ENCODE peak calls at places on chromosomes 3 and 15, in seven cellular contexts. F is CD4-positive, alpha-beta memory T cell; K is naive thymus-derived CD4-positive, alpha-beta T cell; G is stomach; E is upper lobe of left lung; V is heart left ventricle; X is SK-N-SH. W is an unnamed sample.
A peak's percentile ranks its signal among the peaks of the same experiment; 100 is the strongest.

GRCh38 chr3:158912621-158913020 is 110.8 kb downstream of the MFSD1 start:
- DNase-seq in E (no peak), K (no peak), X (no peak), G (no peak), F (no peak), V (no peak), W (no peak)

GRCh38 chr3:100797921-100798491 is 88.7 kb downstream of the TFG start:
- DNase-seq in G (no peak), X (no peak), F (no peak), V (no peak), E (no peak), K (no peak), W (no peak)

GRCh38 chr3:79329154-79329553 is 438.6 kb downstream of the ROBO1 start:
- DNase-seq in X (no peak), E (no peak), V (no peak), K (no peak), G (no peak), F (no peak), W (no peak)

GRCh38 chr3:11784962-11785361 is 61.7 kb downstream of the TAMM41 start:
- DNase-seq in E (no peak), X (peak; percentile 39), G (no peak), F (peak; percentile 45), V (no peak), K (no peak), W (no peak)

GRCh38 chr15:45529613-45530012 is 7.1 kb upstream of the SLC30A4 start:
- DNase-seq in F (no peak), K (no peak), X (no peak), V (peak; percentile 28), G (no peak), E (no peak), W (no peak)

GRCh38 chr3:166445865-166446264 is 608.6 kb upstream of the BCHE start:
- DNase-seq in F (no peak), E (no peak), K (no peak), G (no peak), X (no peak), V (no peak), W (no peak)

GRCh38 chr3:156483961-156484787 is 70.7 kb downstream of the SSR3 start:
- DNase-seq in E (peak; percentile 30), V (no peak), F (peak; percentile 58), K (peak; percentile 35), G (no peak), X (no peak), W (peak; percentile 19)

GRCh38 chr3:13792512-13793347 is 87.1 kb downstream of the WNT7A start:
- DNase-seq in G (no peak), K (no peak), E (no peak), X (peak; percentile 46), F (no peak), V (no peak), W (no peak)

GRCh38 chr3:36988336-36988735 is 4.6 kb downstream of the EPM2AIP1 start:
- DNase-seq in K (no peak), G (no peak), F (peak; percentile 37), X (no peak), E (no peak), V (no peak), W (no peak)

GRCh38 chr15:68187559-68187958 is 17.6 kb downstream of the CALML4 start:
- DNase-seq in X (peak; percentile 74), V (peak; percentile 69), K (no peak), F (no peak), E (no peak), G (peak; percentile 68), W (no peak)

GRCh38 chr15:101028772-101029438 is 109.7 kb downstream of the LRRK1 start:
- DNase-seq in E (no peak), V (no peak), K (peak; percentile 19), G (peak; percentile 14), X (no peak), F (no peak), W (no peak)

GRCh38 chr3:193207874-193208273 is 33.1 kb upstream of the PLAAT1 start:
- DNase-seq in X (no peak), G (no peak), E (no peak), K (no peak), F (no peak), V (no peak), W (no peak)

GRCh38 chr3:159748408-159748807 is 240.2 kb upstream of the IL12A start:
- DNase-seq in X (no peak), G (no peak), K (no peak), F (no peak), E (no peak), V (no peak), W (no peak)

GRCh38 chr3:88057650-88058321 is 1.0 kb downstream of the CGGBP1 start:
- DNase-seq in G (no peak), K (no peak), F (no peak), V (no peak), X (no peak), E (no peak), W (no peak)

GRCh38 chr3:141020139-141020940 is 30.8 kb upstream of the SPSB4 start:
- DNase-seq in K (no peak), V (no peak), F (no peak), E (no peak), X (no peak), G (no peak), W (no peak)

GRCh38 chr15:31235298-31236183 is 91.1 kb upstream of the KLF13 start:
- DNase-seq in X (peak; percentile 85), V (peak; percentile 77), E (no peak), F (no peak), K (no peak), G (peak; percentile 59), W (no peak)

GRCh38 chr15:101288905-101289513 is 6.0 kb downstream of the SNRPA1 start:
- DNase-seq in K (no peak), X (peak; percentile 55), G (no peak), F (peak; percentile 63), E (no peak), V (no peak), W (no peak)

GRCh38 chr15:73078722-73079121 is 26.5 kb downstream of the NEO1 start:
- DNase-seq in X (no peak), F (no peak), K (no peak), G (peak; percentile 45), E (peak; percentile 50), V (no peak), W (no peak)

GRCh38 chr3:50050361-50050760 is 38.4 kb upstream of the RBM5 start:
- DNase-seq in V (no peak), X (no peak), F (no peak), E (no peak), K (no peak), G (no peak), W (no peak)

GRCh38 chr3:42749753-42750231 is 23.3 kb downstream of the CCDC13 start:
- DNase-seq in V (no peak), F (no peak), G (peak; percentile 26), E (no peak), K (no peak), X (no peak), W (no peak)

GRCh38 chr3:3707858-3708768 is 91.1 kb upstream of the LRRN1 start:
- DNase-seq in K (no peak), G (no peak), V (no peak), E (no peak), F (no peak), X (no peak), W (no peak)

GRCh38 chr15:93467327-93467726 is 378.3 kb upstream of the RGMA start:
- DNase-seq in F (no peak), G (no peak), X (no peak), E (peak; percentile 39), K (no peak), V (peak; percentile 89), W (no peak)

GRCh38 chr15:98853161-98853560 is 154.4 kb downstream of the PGPEP1L start:
- DNase-seq in E (peak; percentile 91), K (peak; percentile 74), G (peak; percentile 90), V (peak; percentile 85), F (peak; percentile 67), X (peak; percentile 77), W (peak; percentile 49)

GRCh38 chr15:86834115-86834863 is 754.6 kb downstream of the AGBL1 start:
- DNase-seq in G (no peak), E (no peak), F (no peak), V (peak; percentile 31), K (no peak), X (no peak), W (no peak)

GRCh38 chr3:157590273-157590672 is 87.1 kb upstream of the VEPH1 start:
- DNase-seq in X (no peak), K (no peak), V (no peak), G (no peak), F (no peak), E (no peak), W (no peak)

GRCh38 chr15:52672661-52673060 is 6.5 kb downstream of the ATOSA start:
- DNase-seq in V (no peak), X (no peak), G (no peak), K (no peak), F (no peak), E (no peak), W (no peak)

GRCh38 chr3:89172150-89172549 is 64.7 kb downstream of the EPHA3 start:
- DNase-seq in V (no peak), X (no peak), K (no peak), E (no peak), F (no peak), G (no peak), W (no peak)

GRCh38 chr3:175349181-175349580 is 490.0 kb downstream of the NAALADL2 start:
- DNase-seq in K (no peak), F (no peak), X (no peak), V (no peak), G (no peak), E (no peak), W (no peak)

GRCh38 chr3:46282041-46282440 is 39.8 kb downstream of the CCR3 start:
- DNase-seq in X (no peak), K (no peak), G (no peak), V (no peak), F (no peak), E (no peak), W (no peak)
- H3K4me1 ChIP-seq in X (no peaks in the 10 kb centered on the region), K (peaks cover 15% of the 10 kb centered on the region), G (peaks cover under 1% of the 10 kb centered on the region), V (no peaks in the 10 kb centered on the region), F (peaks cover 90% of the 10 kb centered on the region), E (peaks cover 10% of the 10 kb centered on the region), W (peaks cover 66% of the 10 kb centered on the region)

GRCh38 chr3:169497567-169498257 is 165.8 kb downstream of the MECOM start:
- DNase-seq in K (no peak), V (no peak), F (no peak), X (no peak), G (no peak), E (no peak), W (no peak)
- H3K27ac ChIP-seq in K (no peak overlapping the region), V (no peak overlapping the region), F (no peak overlapping the region), X (no peak overlapping the region), G (no peak overlapping the region), E (no peak overlapping the region), W (no peak overlapping the region)

GRCh38 chr3:187947927-187948682 is 202.8 kb upstream of the BCL6 start:
- DNase-seq in K (no peak), V (peak; percentile 76), G (no peak), X (no peak), E (no peak), F (no peak), W (no peak)
- H3K4me1 ChIP-seq in K (peaks cover 6% of the 10 kb centered on the region), V (peaks cover 3% of the 10 kb centered on the region), G (peaks cover 23% of the 10 kb centered on the region), X (peaks cover 9% of the 10 kb centered on the region), E (peaks cover 9% of the 10 kb centered on the region), F (peaks cover 15% of the 10 kb centered on the region), W (peaks cover 7% of the 10 kb centered on the region)

GRCh38 chr15:61173899-61174689 is 55.0 kb downstream of the RORA start:
- DNase-seq in F (no peak), E (no peak), K (no peak), G (no peak), X (peak; percentile 55), V (no peak), W (no peak)
- H3K27ac ChIP-seq in F (no peak overlapping the region), E (no peak overlapping the region), K (no peak overlapping the region), G (no peak overlapping the region), X (no peak overlapping the region), V (no peak overlapping the region), W (no peak overlapping the region)

W was measured in effector memory CD4-positive, alpha-beta T cell.